ENCODE peak calls at places on chromosomes 16 and 17, in ten cellular contexts. One of them, this sample, is unnamed.

GRCh38 chr16:85479972-85480726 is 133.0 kb upstream of the GSE1 start:
- DNase-seq in keratinocyte: no peak
- DNase-seq in thyroid gland: no peak
- DNase-seq in fibroblast of lung: no peak
- DNase-seq in MM.1S: peak; percentile 37
- DNase-seq in progenitor cell of endocrine pancreas: no peak
- DNase-seq in bronchial epithelial cell: no peak
- DNase-seq in left ventricle myocardium inferior: no peak
- DNase-seq in ovary: no peak
- DNase-seq in cardiac fibroblast: peak; percentile 12
- DNase-seq in this sample: no peak

GRCh38 chr16:48947371-48947713 is 334.3 kb downstream of the CBLN1 start:
- DNase-seq in keratinocyte: no peak
- DNase-seq in thyroid gland: no peak
- DNase-seq in fibroblast of lung: no peak
- DNase-seq in MM.1S: no peak
- DNase-seq in progenitor cell of endocrine pancreas: no peak
- DNase-seq in bronchial epithelial cell: no peak
- DNase-seq in left ventricle myocardium inferior: no peak
- DNase-seq in ovary: no peak
- DNase-seq in cardiac fibroblast: no peak
- DNase-seq in this sample: no peak

GRCh38 chr17:6257339-6257738 is 177.6 kb downstream of the AIPL1 start:
- DNase-seq in keratinocyte: no peak
- DNase-seq in thyroid gland: no peak
- DNase-seq in fibroblast of lung: peak; percentile 8
- DNase-seq in MM.1S: no peak
- DNase-seq in progenitor cell of endocrine pancreas: no peak
- DNase-seq in bronchial epithelial cell: no peak
- DNase-seq in left ventricle myocardium inferior: no peak
- DNase-seq in ovary: no peak
- DNase-seq in cardiac fibroblast: no peak
- DNase-seq in this sample: no peak

GRCh38 chr17:50501054-50501453 is 7.2 kb upstream of the MYCBPAP start:
- DNase-seq in keratinocyte: no peak
- DNase-seq in thyroid gland: peak; percentile 49
- DNase-seq in fibroblast of lung: peak; percentile 47
- DNase-seq in MM.1S: peak; percentile 26
- DNase-seq in progenitor cell of endocrine pancreas: no peak
- DNase-seq in bronchial epithelial cell: no peak
- DNase-seq in left ventricle myocardium inferior: no peak
- DNase-seq in ovary: no peak
- DNase-seq in cardiac fibroblast: peak; percentile 61
- DNase-seq in this sample: peak; percentile 8

GRCh38 chr17:40322417-40323315 is 13.7 kb downstream of the RARA start:
- DNase-seq in keratinocyte: no peak
- DNase-seq in thyroid gland: peak; percentile 80
- DNase-seq in fibroblast of lung: peak; percentile 78
- DNase-seq in MM.1S: peak; percentile 96
- DNase-seq in progenitor cell of endocrine pancreas: no peak
- DNase-seq in bronchial epithelial cell: peak; percentile 57
- DNase-seq in left ventricle myocardium inferior: peak; percentile 74
- DNase-seq in ovary: no peak
- DNase-seq in cardiac fibroblast: peak; percentile 92
- DNase-seq in this sample: peak; percentile 87

GRCh38 chr16:3020247-3020603 is at the start of gene TNFRSF12A:
- DNase-seq in keratinocyte: no peak
- DNase-seq in thyroid gland: peak; percentile 79
- DNase-seq in fibroblast of lung: peak; percentile 56
- DNase-seq in MM.1S: peak; percentile 83
- DNase-seq in progenitor cell of endocrine pancreas: peak; percentile 59
- DNase-seq in bronchial epithelial cell: peak; percentile 56
- DNase-seq in left ventricle myocardium inferior: peak; percentile 83
- DNase-seq in ovary: peak; percentile 64
- DNase-seq in cardiac fibroblast: peak; percentile 80
- DNase-seq in this sample: peak; percentile 61

GRCh38 chr16:54466233-54466632 is 179.6 kb upstream of the IRX3 start:
- DNase-seq in keratinocyte: no peak
- DNase-seq in thyroid gland: no peak
- DNase-seq in fibroblast of lung: no peak
- DNase-seq in MM.1S: no peak
- DNase-seq in progenitor cell of endocrine pancreas: no peak
- DNase-seq in bronchial epithelial cell: no peak
- DNase-seq in left ventricle myocardium inferior: no peak
- DNase-seq in ovary: no peak
- DNase-seq in cardiac fibroblast: no peak
- DNase-seq in this sample: no peak

GRCh38 chr17:36756695-36757094 is 155.3 kb downstream of the MRM1 start:
- DNase-seq in keratinocyte: no peak
- DNase-seq in thyroid gland: no peak
- DNase-seq in fibroblast of lung: no peak
- DNase-seq in MM.1S: no peak
- DNase-seq in progenitor cell of endocrine pancreas: no peak
- DNase-seq in bronchial epithelial cell: no peak
- DNase-seq in left ventricle myocardium inferior: no peak
- DNase-seq in ovary: no peak
- DNase-seq in cardiac fibroblast: no peak
- DNase-seq in this sample: no peak

GRCh38 chr16:24996301-24996700 is 18.9 kb downstream of the ARHGAP17 start:
- DNase-seq in keratinocyte: no peak
- DNase-seq in thyroid gland: no peak
- DNase-seq in fibroblast of lung: no peak
- DNase-seq in MM.1S: no peak
- DNase-seq in progenitor cell of endocrine pancreas: no peak
- DNase-seq in bronchial epithelial cell: no peak
- DNase-seq in left ventricle myocardium inferior: no peak
- DNase-seq in ovary: no peak
- DNase-seq in cardiac fibroblast: no peak
- DNase-seq in this sample: no peak

GRCh38 chr16:12132290-12132689 is 155.8 kb downstream of the SNX29 start:
- DNase-seq in keratinocyte: no peak
- DNase-seq in thyroid gland: no peak
- DNase-seq in fibroblast of lung: peak; percentile 55
- DNase-seq in MM.1S: no peak
- DNase-seq in progenitor cell of endocrine pancreas: no peak
- DNase-seq in bronchial epithelial cell: peak; percentile 25
- DNase-seq in left ventricle myocardium inferior: no peak
- DNase-seq in ovary: no peak
- DNase-seq in cardiac fibroblast: peak; percentile 34
- DNase-seq in this sample: peak; percentile 37

GRCh38 chr17:71975998-71976649 is 144.7 kb upstream of the SOX9 start:
- DNase-seq in keratinocyte: peak; percentile 92
- DNase-seq in thyroid gland: peak; percentile 65
- DNase-seq in fibroblast of lung: peak; percentile 98
- DNase-seq in MM.1S: no peak
- DNase-seq in progenitor cell of endocrine pancreas: no peak
- DNase-seq in bronchial epithelial cell: peak; percentile 96
- DNase-seq in left ventricle myocardium inferior: peak; percentile 80
- DNase-seq in ovary: peak; percentile 15
- DNase-seq in cardiac fibroblast: peak; percentile 96
- DNase-seq in this sample: peak; percentile 97

GRCh38 chr17:29844339-29845048 is 85.5 kb downstream of the SSH2 start:
- DNase-seq in keratinocyte: no peak
- DNase-seq in thyroid gland: no peak
- DNase-seq in fibroblast of lung: peak; percentile 31
- DNase-seq in MM.1S: no peak
- DNase-seq in progenitor cell of endocrine pancreas: no peak
- DNase-seq in bronchial epithelial cell: no peak
- DNase-seq in left ventricle myocardium inferior: no peak
- DNase-seq in ovary: no peak
- DNase-seq in cardiac fibroblast: peak; percentile 18
- DNase-seq in this sample: no peak
- TF ChIP-seq CTCF in keratinocyte: no peak
- TF ChIP-seq CTCF in thyroid gland: no peak
- TF ChIP-seq CTCF in fibroblast of lung: no peak
- TF ChIP-seq CTCF in MM.1S: no peak
- TF ChIP-seq CTCF in progenitor cell of endocrine pancreas: no peak
- TF ChIP-seq CTCF in bronchial epithelial cell: no peak
- TF ChIP-seq CTCF in left ventricle myocardium inferior: peak; percentile 16
- TF ChIP-seq CTCF in ovary: no peak
- TF ChIP-seq CTCF in cardiac fibroblast: no peak
- TF ChIP-seq CTCF in this sample: no peak

GRCh38 chr16:47571711-47572110 is 110.6 kb downstream of the PHKB start:
- DNase-seq in keratinocyte: no peak
- DNase-seq in thyroid gland: no peak
- DNase-seq in fibroblast of lung: no peak
- DNase-seq in MM.1S: no peak
- DNase-seq in progenitor cell of endocrine pancreas: no peak
- DNase-seq in bronchial epithelial cell: no peak
- DNase-seq in left ventricle myocardium inferior: no peak
- DNase-seq in ovary: no peak
- DNase-seq in cardiac fibroblast: no peak
- DNase-seq in this sample: no peak

GRCh38 chr16:47574091-47575054 is 113.2 kb downstream of the PHKB start:
- DNase-seq in keratinocyte: peak; percentile 44
- DNase-seq in thyroid gland: no peak
- DNase-seq in fibroblast of lung: peak; percentile 56
- DNase-seq in MM.1S: peak; percentile 57
- DNase-seq in progenitor cell of endocrine pancreas: no peak
- DNase-seq in bronchial epithelial cell: peak; percentile 94
- DNase-seq in left ventricle myocardium inferior: no peak
- DNase-seq in ovary: no peak
- DNase-seq in cardiac fibroblast: peak; percentile 81
- DNase-seq in this sample: no peak

GRCh38 chr16:47567321-47567720 is 106.2 kb downstream of the PHKB start:
- DNase-seq in keratinocyte: no peak
- DNase-seq in thyroid gland: no peak
- DNase-seq in fibroblast of lung: no peak
- DNase-seq in MM.1S: no peak
- DNase-seq in progenitor cell of endocrine pancreas: no peak
- DNase-seq in bronchial epithelial cell: no peak
- DNase-seq in left ventricle myocardium inferior: no peak
- DNase-seq in ovary: no peak
- DNase-seq in cardiac fibroblast: no peak
- DNase-seq in this sample: no peak

GRCh38 chr16:47568355-47568754 is 107.2 kb downstream of the PHKB start:
- DNase-seq in keratinocyte: no peak
- DNase-seq in thyroid gland: no peak
- DNase-seq in fibroblast of lung: no peak
- DNase-seq in MM.1S: no peak
- DNase-seq in progenitor cell of endocrine pancreas: no peak
- DNase-seq in bronchial epithelial cell: no peak
- DNase-seq in left ventricle myocardium inferior: no peak
- DNase-seq in ovary: no peak
- DNase-seq in cardiac fibroblast: no peak
- DNase-seq in this sample: no peak

GRCh38 chr16:47571049-47571448 is 109.9 kb downstream of the PHKB start:
- DNase-seq in keratinocyte: no peak
- DNase-seq in thyroid gland: no peak
- DNase-seq in fibroblast of lung: no peak
- DNase-seq in MM.1S: no peak
- DNase-seq in progenitor cell of endocrine pancreas: no peak
- DNase-seq in bronchial epithelial cell: no peak
- DNase-seq in left ventricle myocardium inferior: no peak
- DNase-seq in ovary: no peak
- DNase-seq in cardiac fibroblast: no peak
- DNase-seq in this sample: no peak
- TF ChIP-seq CTCF in keratinocyte: no peak
- TF ChIP-seq CTCF in thyroid gland: no peak
- TF ChIP-seq CTCF in fibroblast of lung: no peak
- TF ChIP-seq CTCF in MM.1S: no peak
- TF ChIP-seq CTCF in progenitor cell of endocrine pancreas: no peak
- TF ChIP-seq CTCF in bronchial epithelial cell: no peak
- TF ChIP-seq CTCF in left ventricle myocardium inferior: no peak
- TF ChIP-seq CTCF in ovary: no peak
- TF ChIP-seq CTCF in cardiac fibroblast: no peak
- TF ChIP-seq CTCF in this sample: peak; percentile 10

GRCh38 chr17:82846061-82846691 is 6.4 kb upstream of the ZNF750 start:
- DNase-seq in keratinocyte: no peak
- DNase-seq in thyroid gland: no peak
- DNase-seq in fibroblast of lung: no peak
- DNase-seq in MM.1S: no peak
- DNase-seq in progenitor cell of endocrine pancreas: no peak
- DNase-seq in bronchial epithelial cell: no peak
- DNase-seq in left ventricle myocardium inferior: no peak
- DNase-seq in ovary: no peak
- DNase-seq in cardiac fibroblast: no peak
- DNase-seq in this sample: no peak

GRCh38 chr17:82843904-82844640 is 4.2 kb upstream of the ZNF750 start:
- DNase-seq in keratinocyte: no peak
- DNase-seq in thyroid gland: no peak
- DNase-seq in fibroblast of lung: no peak
- DNase-seq in MM.1S: no peak
- DNase-seq in progenitor cell of endocrine pancreas: no peak
- DNase-seq in bronchial epithelial cell: no peak
- DNase-seq in left ventricle myocardium inferior: no peak
- DNase-seq in ovary: no peak
- DNase-seq in cardiac fibroblast: no peak
- DNase-seq in this sample: no peak

GRCh38 chr17:82845163-82845807 is 5.5 kb upstream of the ZNF750 start:
- DNase-seq in keratinocyte: no peak
- DNase-seq in thyroid gland: no peak
- DNase-seq in fibroblast of lung: peak; percentile 64
- DNase-seq in MM.1S: no peak
- DNase-seq in progenitor cell of endocrine pancreas: no peak
- DNase-seq in bronchial epithelial cell: no peak
- DNase-seq in left ventricle myocardium inferior: peak; percentile 71
- DNase-seq in ovary: no peak
- DNase-seq in cardiac fibroblast: no peak
- DNase-seq in this sample: no peak

GRCh38 chr17:82841921-82842596 is 2.2 kb upstream of the ZNF750 start:
- DNase-seq in keratinocyte: no peak
- DNase-seq in thyroid gland: no peak
- DNase-seq in fibroblast of lung: no peak
- DNase-seq in MM.1S: no peak
- DNase-seq in progenitor cell of endocrine pancreas: no peak
- DNase-seq in bronchial epithelial cell: no peak
- DNase-seq in left ventricle myocardium inferior: no peak
- DNase-seq in ovary: no peak
- DNase-seq in cardiac fibroblast: no peak
- DNase-seq in this sample: no peak

GRCh38 chr17:82844796-82845162 is 5.0 kb upstream of the ZNF750 start:
- DNase-seq in keratinocyte: no peak
- DNase-seq in thyroid gland: no peak
- DNase-seq in fibroblast of lung: no peak
- DNase-seq in MM.1S: no peak
- DNase-seq in progenitor cell of endocrine pancreas: no peak
- DNase-seq in bronchial epithelial cell: no peak
- DNase-seq in left ventricle myocardium inferior: no peak
- DNase-seq in ovary: no peak
- DNase-seq in cardiac fibroblast: no peak
- DNase-seq in this sample: no peak
- TF ChIP-seq CTCF in keratinocyte: no peak
- TF ChIP-seq CTCF in thyroid gland: no peak
- TF ChIP-seq CTCF in fibroblast of lung: no peak
- TF ChIP-seq CTCF in MM.1S: no peak
- TF ChIP-seq CTCF in progenitor cell of endocrine pancreas: no peak
- TF ChIP-seq CTCF in bronchial epithelial cell: no peak
- TF ChIP-seq CTCF in left ventricle myocardium inferior: no peak
- TF ChIP-seq CTCF in ovary: no peak
- TF ChIP-seq CTCF in cardiac fibroblast: no peak
- TF ChIP-seq CTCF in this sample: no peak

DNA sequence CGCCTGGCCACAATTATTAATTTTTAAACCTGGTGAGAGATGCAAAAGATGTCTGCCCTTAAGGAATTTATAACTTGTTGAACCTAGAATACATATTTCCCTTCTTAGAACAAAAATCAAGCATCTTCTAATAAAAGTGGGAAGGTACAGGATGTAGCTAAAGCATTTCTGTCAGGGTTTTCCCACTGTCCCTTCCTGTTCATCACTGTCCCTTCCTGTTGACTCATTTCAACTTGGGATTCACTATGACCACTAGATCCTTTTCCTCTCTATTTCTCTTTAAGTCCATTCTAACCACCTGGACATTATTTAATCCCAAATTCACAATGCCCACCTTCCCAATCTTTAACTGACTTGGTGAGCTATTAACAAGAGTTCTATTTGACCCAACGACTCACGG is 33.9 kb upstream of the CDRT4 start:
- DNase-seq in keratinocyte: no peak
- DNase-seq in thyroid gland: no peak
- DNase-seq in fibroblast of lung: no peak
- DNase-seq in MM.1S: no peak
- DNase-seq in progenitor cell of endocrine pancreas: no peak
- DNase-seq in bronchial epithelial cell: no peak
- DNase-seq in left ventricle myocardium inferior: no peak
- DNase-seq in ovary: no peak
- DNase-seq in cardiac fibroblast: peak; percentile 33
- DNase-seq in this sample: no peak
- TF ChIP-seq CTCF in keratinocyte: no peak
- TF ChIP-seq CTCF in thyroid gland: no peak
- TF ChIP-seq CTCF in fibroblast of lung: no peak
- TF ChIP-seq CTCF in MM.1S: no peak
- TF ChIP-seq CTCF in progenitor cell of endocrine pancreas: no peak
- TF ChIP-seq CTCF in bronchial epithelial cell: no peak
- TF ChIP-seq CTCF in left ventricle myocardium inferior: no peak
- TF ChIP-seq CTCF in ovary: no peak
- TF ChIP-seq CTCF in cardiac fibroblast: no peak
- TF ChIP-seq CTCF in this sample: no peak

This sample was measured in HFFc6.